ENCODE peak calls at places on chromosomes 11 and 22, in four cellular contexts. T is lower lobe of right lung, S is heart left ventricle, Z is Caco-2. Q is an unnamed sample.

GRCh38 chr11:45543808-45544422 is 121.5 kb downstream of the CHST1 start:
- DNase-seq in Z (peak; percentile 21), S (no peak), T (no peak), Q (no peak)

GRCh38 chr11:20002312-20003216 is 157.7 kb downstream of the DBX1 start:
- DNase-seq in S (no peak), Z (peak; percentile 84), T (no peak), Q (no peak)

GRCh38 chr11:130403301-130403804 is 25.1 kb downstream of the ADAMTS8 start:
- DNase-seq in S (peak; percentile 59), Z (no peak), T (no peak), Q (no peak)

GRCh38 chr11:61670626-61671025 is 9.6 kb upstream of the DAGLA start:
- DNase-seq in S (no peak), Z (no peak), T (no peak), Q (no peak)

GRCh38 chr11:126083829-126084607 is 21.4 kb upstream of the CDON start:
- DNase-seq in T (no peak), S (no peak), Z (no peak), Q (peak; percentile 79)

GRCh38 chr22:19764636-19765476 is 4.3 kb downstream of the TBX1 start:
- DNase-seq in S (no peak), T (no peak), Z (no peak), Q (no peak)

GRCh38 chr11:63243533-63243932 is at the start of gene SLC22A25:
- DNase-seq in S (no peak), T (peak; percentile 55), Z (no peak), Q (no peak)

GRCh38 chr11:57567512-57568329 is at the start of gene UBE2L6:
- DNase-seq in T (peak; percentile 90), Z (peak; percentile 55), S (peak; percentile 56), Q (peak; percentile 41)

GRCh38 chr11:72353861-72354260 is 80.5 kb downstream of the CLPB start:
- DNase-seq in Z (peak; percentile 73), S (no peak), T (no peak), Q (no peak)

DNA sequence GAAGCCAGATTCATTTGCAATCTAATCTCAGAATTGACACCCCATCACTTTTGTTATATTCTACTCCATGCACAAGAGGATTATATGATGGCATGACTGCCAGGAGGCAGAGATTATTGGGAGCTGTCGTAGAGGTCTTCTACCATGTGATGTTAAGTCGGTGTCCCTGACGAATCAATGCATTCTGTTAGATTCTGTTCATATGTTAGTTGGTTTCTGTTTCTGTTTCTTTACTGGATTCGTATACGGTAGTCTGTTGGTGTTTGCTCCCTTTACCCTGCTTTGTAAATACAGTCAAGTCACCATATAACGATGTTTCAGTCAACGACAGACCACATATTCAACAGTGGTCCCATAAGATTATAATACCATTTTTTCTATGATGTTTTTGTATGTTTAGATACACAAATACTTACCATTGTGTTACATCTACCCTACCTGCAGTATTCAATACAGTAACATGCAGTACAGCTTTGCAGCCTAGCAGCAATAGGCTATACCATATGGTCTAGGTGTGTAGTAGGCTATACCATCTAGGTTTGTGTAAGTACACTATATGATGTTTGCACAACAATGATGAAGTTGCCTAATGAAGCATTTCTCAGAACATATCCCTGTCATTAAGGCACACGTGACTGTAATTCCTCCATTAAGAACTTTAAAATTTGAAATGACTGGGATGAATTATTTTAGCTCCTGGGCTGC is 22.8 kb upstream of the RASSF10 start:
- DNase-seq in Z (no peak), T (no peak), S (no peak), Q (no peak)
- H3K4me3 ChIP-seq in Z (no peak overlapping the region), T (no peak overlapping the region), S (no peak overlapping the region), Q (no peak overlapping the region)

GRCh38 chr22:29003552-29003951 is 58.1 kb downstream of the C22orf31 start:
- DNase-seq in T (no peak), Z (no peak), S (no peak), Q (no peak)
- H3K4me3 ChIP-seq in T (no peak overlapping the region), Z (no peak overlapping the region), S (no peak overlapping the region), Q (no peak overlapping the region)

DNA sequence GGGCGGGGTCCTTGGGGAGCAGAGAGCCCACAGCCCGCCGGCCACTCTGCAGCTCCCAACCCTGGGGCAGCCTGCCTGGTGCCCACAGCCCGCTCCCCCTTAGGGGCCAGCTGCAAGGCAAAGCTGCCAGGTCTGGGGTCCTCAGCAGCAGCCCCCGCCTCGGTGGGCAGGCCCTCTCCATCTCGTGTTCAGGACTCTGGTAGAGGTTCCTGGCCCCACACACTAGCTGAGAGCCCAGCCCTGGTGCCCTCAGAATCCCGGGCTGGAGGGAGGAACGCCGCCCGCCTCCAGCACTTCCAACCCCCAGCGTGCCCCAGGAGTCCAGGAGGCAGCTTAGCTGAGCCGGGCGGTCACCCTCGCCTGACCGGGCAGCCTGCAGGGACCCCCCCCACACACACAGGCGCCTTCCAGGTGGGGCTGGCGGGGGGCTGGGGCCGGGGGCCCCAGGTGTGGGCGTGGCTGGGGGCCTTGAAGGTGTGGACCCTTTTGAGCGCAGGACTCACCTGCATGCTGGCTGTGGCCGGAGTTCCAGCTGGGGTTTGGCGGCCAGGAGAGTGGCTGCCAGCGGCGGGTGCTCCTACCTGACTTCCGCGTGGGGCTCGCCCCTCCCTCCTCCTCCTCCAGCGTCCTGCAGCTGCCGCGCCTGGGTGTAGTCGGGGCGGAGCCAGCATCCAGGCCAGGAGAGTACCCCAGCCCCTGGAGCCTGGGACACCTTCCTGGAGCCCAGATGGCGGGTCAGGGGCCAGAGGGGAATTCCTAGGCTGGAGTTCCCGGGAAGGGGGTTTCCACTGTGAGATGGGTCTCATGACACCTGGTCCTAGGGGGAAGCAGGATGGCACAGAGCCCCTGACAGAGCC is at the start of gene ANO9:
- DNase-seq in T (peak; percentile 80), S (no peak), Z (peak; percentile 85), Q (peak; percentile 58)
- H3K4me3 ChIP-seq in T (peak within 1 kb of the TSS; percentile 52), S (no peak within 1 kb of the TSS), Z (peak within 1 kb of the TSS; percentile 74), Q (peak within 1 kb of the TSS; percentile 3)

GRCh38 chr11:18548001-18548400 is 21.3 kb upstream of the TSG101 start:
- DNase-seq in T (no peak), Z (no peak), S (no peak), Q (no peak)
- H3K4me3 ChIP-seq in T (no peak overlapping the region), Z (no peak overlapping the region), S (no peak overlapping the region), Q (no peak overlapping the region)

GRCh38 chr22:26615830-26616435 is 1.9 kb downstream of the CRYBB1 start:
- DNase-seq in T (no peak), S (no peak), Z (no peak), Q (no peak)

GRCh38 chr22:26617251-26618199 is at the start of gene CRYBB1:
- DNase-seq in Z (no peak), T (no peak), S (peak; percentile 27), Q (no peak)

GRCh38 chr22:26616650-26617049 is 1.2 kb downstream of the CRYBB1 start:
- DNase-seq in S (no peak), T (no peak), Z (no peak), Q (no peak)

GRCh38 chr22:26612652-26613051 is 5.2 kb downstream of the CRYBB1 start:
- DNase-seq in Z (no peak), S (no peak), T (no peak), Q (no peak)

GRCh38 chr22:26615149-26615548 is 2.7 kb downstream of the CRYBB1 start:
- DNase-seq in T (no peak), S (no peak), Z (no peak), Q (no peak)
- H3K4me3 ChIP-seq in T (no peak overlapping the region), S (no peak overlapping the region), Z (no peak overlapping the region), Q (no peak overlapping the region)

GRCh38 chr11:64764753-64765152 is 5.0 kb upstream of the PYGM start:
- DNase-seq in S (no peak), Z (no peak), T (no peak), Q (no peak)
- H3K4me3 ChIP-seq in S (no peak overlapping the region), Z (no peak overlapping the region), T (no peak overlapping the region), Q (no peak overlapping the region)

Q was measured in HAP-1.